ENCODE peak calls at places on chromosomes 7 and 10, in five cellular contexts. One of them, this sample, is unnamed.

GRCh38 chr10:132944510-132944909 is 2.1 kb upstream of the CFAP46 start:
- DNase-seq in left colon: no peak
- DNase-seq in aorta: no peak
- DNase-seq in mammary epithelial cell: no peak
- DNase-seq in activated CD4-positive, alpha-beta T cell treated with anti-CD3 and anti-CD28 coated beads, Interleukin-2, amount 50 U/mL, for 24 hours: no peak
- DNase-seq in this sample: no peak

GRCh38 chr10:33114451-33114944 is 156.5 kb upstream of the ITGB1 start:
- DNase-seq in left colon: no peak
- DNase-seq in activated CD4-positive, alpha-beta T cell treated with anti-CD3 and anti-CD28 coated beads, Interleukin-2, amount 50 U/mL, for 24 hours: no peak
- DNase-seq in mammary epithelial cell: peak; percentile 59
- DNase-seq in aorta: no peak
- DNase-seq in this sample: no peak

GRCh38 chr10:80924063-80924952 is 386.6 kb downstream of the SH2D4B start:
- DNase-seq in aorta: no peak
- DNase-seq in mammary epithelial cell: peak; percentile 21
- DNase-seq in left colon: no peak
- DNase-seq in activated CD4-positive, alpha-beta T cell treated with anti-CD3 and anti-CD28 coated beads, Interleukin-2, amount 50 U/mL, for 24 hours: peak; percentile 6
- DNase-seq in this sample: no peak

GRCh38 chr10:132961864-132962622 is 19.7 kb upstream of the CFAP46 start:
- DNase-seq in left colon: peak; percentile 87
- DNase-seq in mammary epithelial cell: peak; percentile 56
- DNase-seq in activated CD4-positive, alpha-beta T cell treated with anti-CD3 and anti-CD28 coated beads, Interleukin-2, amount 50 U/mL, for 24 hours: peak; percentile 78
- DNase-seq in aorta: peak; percentile 83
- DNase-seq in this sample: peak; percentile 71

GRCh38 chr10:21516270-21517131 is 9.0 kb downstream of the SKIDA1 start:
- DNase-seq in left colon: no peak
- DNase-seq in activated CD4-positive, alpha-beta T cell treated with anti-CD3 and anti-CD28 coated beads, Interleukin-2, amount 50 U/mL, for 24 hours: no peak
- DNase-seq in aorta: peak; percentile 88
- DNase-seq in mammary epithelial cell: peak; percentile 56
- DNase-seq in this sample: peak; percentile 51

GRCh38 chr10:68052463-68052862 is 22.6 kb downstream of the HERC4 start:
- DNase-seq in mammary epithelial cell: peak; percentile 23
- DNase-seq in aorta: no peak
- DNase-seq in left colon: no peak
- DNase-seq in activated CD4-positive, alpha-beta T cell treated with anti-CD3 and anti-CD28 coated beads, Interleukin-2, amount 50 U/mL, for 24 hours: no peak
- DNase-seq in this sample: no peak

GRCh38 chr7:12074889-12075288 is 136.2 kb upstream of the TMEM106B start:
- DNase-seq in activated CD4-positive, alpha-beta T cell treated with anti-CD3 and anti-CD28 coated beads, Interleukin-2, amount 50 U/mL, for 24 hours: no peak
- DNase-seq in mammary epithelial cell: no peak
- DNase-seq in aorta: no peak
- DNase-seq in left colon: no peak
- DNase-seq in this sample: no peak

GRCh38 chr10:106626371-106626770 is 538.1 kb downstream of the SORCS1 start:
- DNase-seq in mammary epithelial cell: peak; percentile 7
- DNase-seq in aorta: no peak
- DNase-seq in left colon: no peak
- DNase-seq in activated CD4-positive, alpha-beta T cell treated with anti-CD3 and anti-CD28 coated beads, Interleukin-2, amount 50 U/mL, for 24 hours: no peak
- DNase-seq in this sample: no peak

GRCh38 chr7:45217358-45217757 is 59.8 kb downstream of the RAMP3 start:
- DNase-seq in activated CD4-positive, alpha-beta T cell treated with anti-CD3 and anti-CD28 coated beads, Interleukin-2, amount 50 U/mL, for 24 hours: no peak
- DNase-seq in aorta: no peak
- DNase-seq in left colon: no peak
- DNase-seq in mammary epithelial cell: no peak
- DNase-seq in this sample: no peak

GRCh38 chr10:34305189-34305588 is 509.9 kb downstream of the PARD3 start:
- DNase-seq in mammary epithelial cell: peak; percentile 57
- DNase-seq in activated CD4-positive, alpha-beta T cell treated with anti-CD3 and anti-CD28 coated beads, Interleukin-2, amount 50 U/mL, for 24 hours: no peak
- DNase-seq in aorta: no peak
- DNase-seq in left colon: no peak
- DNase-seq in this sample: no peak

GRCh38 chr7:28369523-28369922 is 42.8 kb upstream of the CREB5 start:
- DNase-seq in mammary epithelial cell: no peak
- DNase-seq in activated CD4-positive, alpha-beta T cell treated with anti-CD3 and anti-CD28 coated beads, Interleukin-2, amount 50 U/mL, for 24 hours: no peak
- DNase-seq in left colon: no peak
- DNase-seq in aorta: no peak
- DNase-seq in this sample: no peak

GRCh38 chr10:67696029-67696428 is at the start of gene CTNNA3:
- DNase-seq in aorta: no peak
- DNase-seq in mammary epithelial cell: no peak
- DNase-seq in activated CD4-positive, alpha-beta T cell treated with anti-CD3 and anti-CD28 coated beads, Interleukin-2, amount 50 U/mL, for 24 hours: no peak
- DNase-seq in left colon: no peak
- DNase-seq in this sample: no peak

GRCh38 chr10:70247360-70247759 is 14.1 kb upstream of the PPA1 start:
- DNase-seq in mammary epithelial cell: no peak
- DNase-seq in aorta: no peak
- DNase-seq in activated CD4-positive, alpha-beta T cell treated with anti-CD3 and anti-CD28 coated beads, Interleukin-2, amount 50 U/mL, for 24 hours: no peak
- DNase-seq in left colon: no peak
- DNase-seq in this sample: no peak

GRCh38 chr7:150946826-150947750 is 31.0 kb downstream of the KCNH2 start:
- DNase-seq in aorta: peak; percentile 75
- DNase-seq in activated CD4-positive, alpha-beta T cell treated with anti-CD3 and anti-CD28 coated beads, Interleukin-2, amount 50 U/mL, for 24 hours: no peak
- DNase-seq in left colon: no peak
- DNase-seq in mammary epithelial cell: no peak
- DNase-seq in this sample: peak; percentile 59

GRCh38 chr7:112422842-112423496 is 27.3 kb upstream of the IFRD1 start:
- DNase-seq in activated CD4-positive, alpha-beta T cell treated with anti-CD3 and anti-CD28 coated beads, Interleukin-2, amount 50 U/mL, for 24 hours: no peak
- DNase-seq in left colon: peak; percentile 67
- DNase-seq in mammary epithelial cell: peak; percentile 90
- DNase-seq in aorta: peak; percentile 87
- DNase-seq in this sample: peak; percentile 67

GRCh38 chr7:106493041-106493731 is 167.8 kb downstream of the CCDC71L start:
- DNase-seq in activated CD4-positive, alpha-beta T cell treated with anti-CD3 and anti-CD28 coated beads, Interleukin-2, amount 50 U/mL, for 24 hours: no peak
- DNase-seq in left colon: peak; percentile 60
- DNase-seq in aorta: no peak
- DNase-seq in mammary epithelial cell: no peak
- DNase-seq in this sample: no peak

GRCh38 chr7:142303650-142304049 is 45.8 kb upstream of the PRSS58 start:
- DNase-seq in left colon: no peak
- DNase-seq in mammary epithelial cell: no peak
- DNase-seq in aorta: no peak
- DNase-seq in activated CD4-positive, alpha-beta T cell treated with anti-CD3 and anti-CD28 coated beads, Interleukin-2, amount 50 U/mL, for 24 hours: peak; percentile 34
- DNase-seq in this sample: no peak

GRCh38 chr10:45199380-45199740 is 116.0 kb downstream of the OR13A1 start:
- DNase-seq in mammary epithelial cell: no peak
- DNase-seq in aorta: peak; percentile 61
- DNase-seq in activated CD4-positive, alpha-beta T cell treated with anti-CD3 and anti-CD28 coated beads, Interleukin-2, amount 50 U/mL, for 24 hours: no peak
- DNase-seq in left colon: no peak
- DNase-seq in this sample: no peak

GRCh38 chr7:138834583-138834982 is 36.6 kb upstream of the ATP6V0A4 start:
- DNase-seq in mammary epithelial cell: no peak
- DNase-seq in activated CD4-positive, alpha-beta T cell treated with anti-CD3 and anti-CD28 coated beads, Interleukin-2, amount 50 U/mL, for 24 hours: no peak
- DNase-seq in left colon: no peak
- DNase-seq in aorta: no peak
- DNase-seq in this sample: no peak

GRCh38 chr7:75905785-75906604 is 9.0 kb upstream of the POR start:
- DNase-seq in mammary epithelial cell: peak; percentile 89
- DNase-seq in left colon: peak; percentile 58
- DNase-seq in activated CD4-positive, alpha-beta T cell treated with anti-CD3 and anti-CD28 coated beads, Interleukin-2, amount 50 U/mL, for 24 hours: no peak
- DNase-seq in aorta: peak; percentile 84
- DNase-seq in this sample: no peak

GRCh38 chr7:35555934-35556333 is 139.0 kb downstream of the HERPUD2 start:
- DNase-seq in mammary epithelial cell: peak; percentile 66
- DNase-seq in activated CD4-positive, alpha-beta T cell treated with anti-CD3 and anti-CD28 coated beads, Interleukin-2, amount 50 U/mL, for 24 hours: no peak
- DNase-seq in left colon: no peak
- DNase-seq in aorta: no peak
- DNase-seq in this sample: no peak

GRCh38 chr10:80487791-80488538 is 33.9 kb downstream of the TSPAN14 start:
- DNase-seq in left colon: peak; percentile 53
- DNase-seq in aorta: peak; percentile 74
- DNase-seq in mammary epithelial cell: no peak
- DNase-seq in activated CD4-positive, alpha-beta T cell treated with anti-CD3 and anti-CD28 coated beads, Interleukin-2, amount 50 U/mL, for 24 hours: no peak
- DNase-seq in this sample: no peak

GRCh38 chr10:116961305-116962251 is 43.4 kb downstream of the SHTN1 start:
- DNase-seq in mammary epithelial cell: no peak
- DNase-seq in activated CD4-positive, alpha-beta T cell treated with anti-CD3 and anti-CD28 coated beads, Interleukin-2, amount 50 U/mL, for 24 hours: no peak
- DNase-seq in aorta: no peak
- DNase-seq in left colon: no peak
- DNase-seq in this sample: no peak

GRCh38 chr7:55502988-55503514 is 69.3 kb downstream of the VOPP1 start:
- DNase-seq in left colon: no peak
- DNase-seq in aorta: no peak
- DNase-seq in activated CD4-positive, alpha-beta T cell treated with anti-CD3 and anti-CD28 coated beads, Interleukin-2, amount 50 U/mL, for 24 hours: no peak
- DNase-seq in mammary epithelial cell: no peak
- DNase-seq in this sample: no peak

GRCh38 chr7:111126987-111127386 is 36.1 kb downstream of the LRRN3 start:
- DNase-seq in aorta: no peak
- DNase-seq in activated CD4-positive, alpha-beta T cell treated with anti-CD3 and anti-CD28 coated beads, Interleukin-2, amount 50 U/mL, for 24 hours: no peak
- DNase-seq in left colon: no peak
- DNase-seq in mammary epithelial cell: peak; percentile 70
- DNase-seq in this sample: no peak

GRCh38 chr10:113169111-113169510 is 219.1 kb downstream of the TCF7L2 start:
- DNase-seq in left colon: no peak
- DNase-seq in aorta: no peak
- DNase-seq in mammary epithelial cell: no peak
- DNase-seq in activated CD4-positive, alpha-beta T cell treated with anti-CD3 and anti-CD28 coated beads, Interleukin-2, amount 50 U/mL, for 24 hours: no peak
- DNase-seq in this sample: no peak

GRCh38 chr10:69629897-69630650 is at the start of gene FAM241B:
- DNase-seq in activated CD4-positive, alpha-beta T cell treated with anti-CD3 and anti-CD28 coated beads, Interleukin-2, amount 50 U/mL, for 24 hours: peak; percentile 63
- DNase-seq in left colon: peak; percentile 72
- DNase-seq in aorta: peak; percentile 91
- DNase-seq in mammary epithelial cell: peak; percentile 69
- DNase-seq in this sample: peak; percentile 75

GRCh38 chr7:110502893-110503465 is 587.9 kb upstream of the LRRN3 start:
- DNase-seq in mammary epithelial cell: peak; percentile 44
- DNase-seq in left colon: no peak
- DNase-seq in aorta: no peak
- DNase-seq in activated CD4-positive, alpha-beta T cell treated with anti-CD3 and anti-CD28 coated beads, Interleukin-2, amount 50 U/mL, for 24 hours: no peak
- DNase-seq in this sample: no peak

GRCh38 chr10:116271593-116272496 is 1.2 kb downstream of the GFRA1 start:
- DNase-seq in activated CD4-positive, alpha-beta T cell treated with anti-CD3 and anti-CD28 coated beads, Interleukin-2, amount 50 U/mL, for 24 hours: no peak
- DNase-seq in mammary epithelial cell: no peak
- DNase-seq in aorta: peak; percentile 82
- DNase-seq in left colon: no peak
- DNase-seq in this sample: peak; percentile 6

GRCh38 chr7:18667466-18667865 is 171.9 kb downstream of the HDAC9 start:
- DNase-seq in activated CD4-positive, alpha-beta T cell treated with anti-CD3 and anti-CD28 coated beads, Interleukin-2, amount 50 U/mL, for 24 hours: no peak
- DNase-seq in mammary epithelial cell: peak; percentile 55
- DNase-seq in left colon: no peak
- DNase-seq in aorta: no peak
- DNase-seq in this sample: no peak

GRCh38 chr10:12279281-12279680 is 70.1 kb upstream of the CAMK1D start:
- DNase-seq in aorta: no peak
- DNase-seq in left colon: no peak
- DNase-seq in activated CD4-positive, alpha-beta T cell treated with anti-CD3 and anti-CD28 coated beads, Interleukin-2, amount 50 U/mL, for 24 hours: no peak
- DNase-seq in mammary epithelial cell: no peak
- DNase-seq in this sample: no peak

GRCh38 chr10:92914478-92915066 is 66.3 kb downstream of the EXOC6 start:
- DNase-seq in aorta: no peak
- DNase-seq in mammary epithelial cell: peak; percentile 30
- DNase-seq in left colon: no peak
- DNase-seq in activated CD4-positive, alpha-beta T cell treated with anti-CD3 and anti-CD28 coated beads, Interleukin-2, amount 50 U/mL, for 24 hours: peak; percentile 35
- DNase-seq in this sample: no peak

GRCh38 chr10:75959209-75959608 is 527.8 kb downstream of the LRMDA start:
- DNase-seq in left colon: no peak
- DNase-seq in aorta: no peak
- DNase-seq in activated CD4-positive, alpha-beta T cell treated with anti-CD3 and anti-CD28 coated beads, Interleukin-2, amount 50 U/mL, for 24 hours: no peak
- DNase-seq in mammary epithelial cell: peak; percentile 47
- DNase-seq in this sample: no peak

GRCh38 chr7:3721422-3721821 is 420.4 kb downstream of the SDK1 start:
- DNase-seq in mammary epithelial cell: no peak
- DNase-seq in left colon: no peak
- DNase-seq in activated CD4-positive, alpha-beta T cell treated with anti-CD3 and anti-CD28 coated beads, Interleukin-2, amount 50 U/mL, for 24 hours: no peak
- DNase-seq in aorta: no peak
- DNase-seq in this sample: no peak

GRCh38 chr7:118184392-118184899 is 482 bp downstream of the LSM8 start:
- DNase-seq in mammary epithelial cell: peak; percentile 3
- DNase-seq in left colon: no peak
- DNase-seq in aorta: no peak
- DNase-seq in activated CD4-positive, alpha-beta T cell treated with anti-CD3 and anti-CD28 coated beads, Interleukin-2, amount 50 U/mL, for 24 hours: no peak
- DNase-seq in this sample: no peak